ENCODE peak calls at places on chromosomes 3 and 15, in four cellular contexts. One of them, this sample, is unnamed. For H3K27me3, the result is how much of the 10 kb centered on the place peaks cover.

GRCh38 chr3:25272090-25272489 is 156.0 kb upstream of the RARB start:
- DNase-seq in HL-60: no peak
- DNase-seq in transverse colon: no peak
- DNase-seq in Panc1: no peak
- DNase-seq in this sample: no peak

GRCh38 chr3:143565943-143566342 is 282.3 kb downstream of the SLC9A9 start:
- DNase-seq in Panc1: no peak
- DNase-seq in HL-60: no peak
- DNase-seq in transverse colon: no peak
- DNase-seq in this sample: no peak

GRCh38 chr15:77907824-77908751 is 169.4 kb downstream of the TBC1D2B start:
- DNase-seq in transverse colon: peak
- DNase-seq in Panc1: no peak
- DNase-seq in HL-60: peak
- DNase-seq in this sample: no peak

GRCh38 chr3:187735837-187736236 is 9.4 kb downstream of the BCL6 start:
- DNase-seq in Panc1: no peak
- DNase-seq in HL-60: no peak
- DNase-seq in transverse colon: no peak
- DNase-seq in this sample: no peak

GRCh38 chr3:120928991-120929390 is 21.0 kb downstream of the STXBP5L start:
- DNase-seq in Panc1: no peak
- DNase-seq in HL-60: no peak
- DNase-seq in transverse colon: no peak
- DNase-seq in this sample: no peak

GRCh38 chr3:130800829-130801228 is 54.2 kb upstream of the PIK3R4 start:
- DNase-seq in HL-60: no peak
- DNase-seq in transverse colon: no peak
- DNase-seq in Panc1: no peak
- DNase-seq in this sample: no peak

GRCh38 chr3:23668430-23668904 is 137.3 kb upstream of the UBE2E1 start:
- DNase-seq in HL-60: no peak
- DNase-seq in transverse colon: no peak
- DNase-seq in Panc1: peak
- DNase-seq in this sample: no peak

GRCh38 chr15:80509800-80510199 is 105.6 kb downstream of the ARNT2 start:
- DNase-seq in Panc1: no peak
- DNase-seq in transverse colon: no peak
- DNase-seq in HL-60: no peak
- DNase-seq in this sample: no peak

GRCh38 chr15:68154923-68155559 is 50.1 kb downstream of the CALML4 start:
- DNase-seq in HL-60: no peak
- DNase-seq in Panc1: peak
- DNase-seq in transverse colon: peak
- DNase-seq in this sample: no peak

GRCh38 chr3:187150599-187150998 is 11.3 kb upstream of the RPL39L start:
- DNase-seq in HL-60: no peak
- DNase-seq in Panc1: no peak
- DNase-seq in transverse colon: peak
- DNase-seq in this sample: no peak

GRCh38 chr15:73996939-73997338 is 2.4 kb downstream of the PML start:
- DNase-seq in transverse colon: no peak
- DNase-seq in Panc1: no peak
- DNase-seq in HL-60: no peak
- DNase-seq in this sample: no peak

GRCh38 chr15:81160312-81161214 is 26.5 kb downstream of the CFAP161 start:
- DNase-seq in HL-60: no peak
- DNase-seq in Panc1: no peak
- DNase-seq in transverse colon: peak
- DNase-seq in this sample: no peak

GRCh38 chr3:136659253-136659652 is 92.9 kb downstream of the STAG1 start:
- DNase-seq in transverse colon: no peak
- DNase-seq in HL-60: no peak
- DNase-seq in Panc1: no peak
- DNase-seq in this sample: no peak
- TF ChIP-seq POLR2AphosphoS5 in transverse colon: no peak
- TF ChIP-seq POLR2AphosphoS5 in HL-60: no peak
- TF ChIP-seq POLR2AphosphoS5 in Panc1: no peak
- TF ChIP-seq POLR2AphosphoS5 in this sample: no peak

GRCh38 chr15:28933710-28934445 is 48.1 kb downstream of the APBA2 start:
- DNase-seq in Panc1: no peak
- DNase-seq in transverse colon: no peak
- DNase-seq in HL-60: no peak
- DNase-seq in this sample: no peak
- H3K27me3 ChIP-seq in Panc1: under half
- H3K27me3 ChIP-seq in transverse colon: under half
- H3K27me3 ChIP-seq in HL-60: under half
- H3K27me3 ChIP-seq in this sample: under half

GRCh38 chr3:47010910-47011309 is 31.4 kb downstream of the NBEAL2 start:
- DNase-seq in transverse colon: no peak
- DNase-seq in HL-60: no peak
- DNase-seq in Panc1: no peak
- DNase-seq in this sample: no peak
- TF ChIP-seq POLR2AphosphoS5 in transverse colon: no peak
- TF ChIP-seq POLR2AphosphoS5 in HL-60: no peak
- TF ChIP-seq POLR2AphosphoS5 in Panc1: no peak
- TF ChIP-seq POLR2AphosphoS5 in this sample: no peak

DNA sequence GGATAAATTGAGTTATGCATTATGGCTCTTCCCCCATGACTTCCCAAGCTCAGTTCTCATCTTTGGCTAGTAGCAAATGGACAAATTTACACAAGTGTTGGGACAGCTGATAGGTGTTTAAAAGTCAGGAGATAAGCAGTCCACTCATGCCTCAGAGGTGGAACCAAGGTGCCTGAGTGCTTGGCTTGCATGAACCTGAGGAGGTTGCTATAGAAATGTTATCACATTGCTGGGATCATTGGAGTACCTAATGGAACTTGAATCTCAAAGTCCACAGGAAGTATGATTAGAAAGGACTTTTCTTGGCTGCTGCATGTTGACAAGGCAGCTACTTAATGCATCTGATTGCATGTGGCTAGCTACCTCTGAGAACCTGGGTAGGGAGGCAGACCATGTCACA is 39.5 kb upstream of the C3orf80 start:
- DNase-seq in HL-60: no peak
- DNase-seq in transverse colon: no peak
- DNase-seq in Panc1: no peak
- DNase-seq in this sample: no peak
- H3K27me3 ChIP-seq in HL-60: under half
- H3K27me3 ChIP-seq in transverse colon: under half
- H3K27me3 ChIP-seq in Panc1: under half
- H3K27me3 ChIP-seq in this sample: under half